ENCODE peak calls at places on chromosome 9, in six cellular contexts. L is foreskin fibroblast, Z is pancreas, K is choroid plexus epithelial cell, A is colonic mucosa, D is aorta. B is an unnamed sample.

GRCh38 chr9:38181866-38182265 is 112.8 kb upstream of the SHB start:
- DNase-seq in L (no peak), Z (no peak), K (peak), A (no peak), D (no peak), B (no peak)

GRCh38 chr9:84277646-84278045 is 62.9 kb downstream of the SLC28A3 start:
- DNase-seq in L (no peak), Z (no peak), K (no peak), A (no peak), D (no peak), B (no peak)

GRCh38 chr9:29966247-29966646 is 2393.0 kb upstream of the C9orf72 start:
- DNase-seq in L (no peak), Z (no peak), K (peak), A (no peak), D (no peak), B (no peak)

GRCh38 chr9:96241391-96241809 is 60.6 kb downstream of the HSD17B3 start:
- DNase-seq in L (no peak), Z (no peak), K (no peak), A (no peak), D (no peak), B (no peak)

GRCh38 chr9:98043921-98044320 is 12.6 kb upstream of the NANS start:
- DNase-seq in L (no peak), Z (no peak), K (no peak), A (no peak), D (no peak), B (no peak)

GRCh38 chr9:133693703-133694529 is 44.2 kb downstream of the SARDH start:
- DNase-seq in L (no peak), Z (peak), K (no peak), A (no peak), D (peak), B (no peak)

GRCh38 chr9:38018964-38019602 is 49.9 kb downstream of the SHB start:
- DNase-seq in L (peak), Z (no peak), K (peak), A (no peak), D (no peak), B (peak)

GRCh38 chr9:88476491-88477271 is 58.3 kb upstream of the NXNL2 start:
- DNase-seq in L (peak), Z (no peak), K (peak), A (no peak), D (no peak), B (no peak)

GRCh38 chr9:101399641-101399965 is 952 bp downstream of the ZNF189 start:
- DNase-seq in L (no peak), Z (no peak), K (no peak), A (no peak), D (no peak), B (no peak)

GRCh38 chr9:89668216-89668867 is 63.5 kb downstream of the GADD45G start:
- DNase-seq in L (no peak), Z (no peak), K (no peak), A (no peak), D (no peak), B (no peak)

GRCh38 chr9:125189011-125189360 is 617 bp downstream of the PPP6C start:
- DNase-seq in L (no peak), Z (peak), K (peak), A (peak), D (peak), B (peak)

GRCh38 chr9:21311888-21312287 is 6.8 kb upstream of the IFNA5 start:
- DNase-seq in L (no peak), Z (no peak), K (no peak), A (no peak), D (no peak), B (no peak)

GRCh38 chr9:112487799-112488345 is 1.2 kb downstream of the KIAA1958 start:
- DNase-seq in L (no peak), Z (no peak), K (peak), A (peak), D (no peak), B (no peak)

GRCh38 chr9:69674112-69674511 is 1.9 kb upstream of the APBA1 start:
- DNase-seq in L (no peak), Z (no peak), K (no peak), A (no peak), D (no peak), B (no peak)

GRCh38 chr9:87872079-87872624 is 10.5 kb upstream of the SPATA31E1 start:
- DNase-seq in L (no peak), Z (no peak), K (no peak), A (no peak), D (no peak), B (no peak)

GRCh38 chr9:68808481-68808880 is 103.4 kb downstream of the PIP5K1B start:
- DNase-seq in L (no peak), Z (no peak), K (no peak), A (no peak), D (no peak), B (no peak)

GRCh38 chr9:94713446-94714185 is 12.9 kb upstream of the AOPEP start:
- DNase-seq in L (no peak), Z (no peak), K (no peak), A (no peak), D (no peak), B (no peak)

GRCh38 chr9:87793292-87793691 is 67.4 kb downstream of the CTSL start:
- DNase-seq in L (peak), Z (no peak), K (peak), A (no peak), D (no peak), B (no peak)

DNA sequence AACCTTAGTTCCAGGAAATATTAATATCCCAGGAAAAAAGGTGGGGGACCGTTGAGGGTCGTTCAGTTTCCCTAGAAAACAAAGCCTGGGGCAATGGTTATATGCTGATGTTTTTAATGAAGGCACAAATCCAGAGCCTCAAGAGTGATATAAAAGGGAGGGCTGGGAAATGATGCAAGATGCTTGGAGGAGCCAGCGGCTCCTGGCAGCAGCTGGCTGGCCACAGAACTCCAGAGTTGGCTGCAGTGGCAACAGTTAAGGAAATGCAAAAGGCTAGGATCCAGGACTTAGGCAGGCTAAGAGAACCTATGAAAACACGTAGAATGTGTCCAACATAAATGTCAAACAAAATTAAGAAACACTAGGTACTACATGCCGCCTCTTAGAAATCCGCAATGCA is 31.0 kb upstream of the B4GALT1 start:
- DNase-seq in L (peak), Z (no peak), K (no peak), A (no peak), D (peak), B (no peak)
- H3K4me3 ChIP-seq in L (no peak), Z (no peak), K (no peak), A (no peak), D (no peak), B (no peak)

GRCh38 chr9:127855522-127855921 is 1.1 kb upstream of the ENG start:
- DNase-seq in L (no peak), Z (no peak), K (no peak), A (no peak), D (no peak), B (no peak)

GRCh38 chr9:127850286-127850830 is 4.1 kb downstream of the ENG start:
- DNase-seq in L (no peak), Z (no peak), K (no peak), A (no peak), D (no peak), B (no peak)

GRCh38 chr9:127854169-127854833 is at the start of gene ENG:
- DNase-seq in L (peak), Z (no peak), K (peak), A (peak), D (peak), B (peak)

GRCh38 chr9:127853312-127854168 is 918 bp downstream of the ENG start:
- DNase-seq in L (no peak), Z (no peak), K (peak), A (no peak), D (no peak), B (no peak)

DNA sequence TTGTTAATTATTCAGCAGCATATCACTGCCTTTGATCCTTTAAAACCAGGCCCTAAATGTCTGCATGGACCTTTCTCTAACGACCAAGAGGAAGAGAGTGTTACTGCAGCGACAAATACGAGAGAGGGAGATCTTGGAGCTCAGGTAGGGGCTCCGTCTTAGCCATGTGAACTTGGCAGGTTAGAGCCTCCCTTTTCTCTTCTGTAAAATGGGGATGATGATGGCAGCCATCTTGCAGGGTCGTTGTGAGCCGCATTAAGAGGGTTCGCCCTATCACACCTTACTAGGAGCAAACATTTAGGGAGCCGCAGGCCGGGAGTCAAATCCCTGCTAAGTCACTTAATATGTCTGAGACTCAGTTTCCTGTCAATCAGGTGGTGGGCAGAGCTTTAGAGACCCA is 1.6 kb downstream of the ENG start:
- DNase-seq in L (no peak), Z (no peak), K (no peak), A (no peak), D (no peak), B (no peak)
- H3K4me3 ChIP-seq in L (peak), Z (no peak), K (peak), A (peak), D (peak), B (peak)

DNA sequence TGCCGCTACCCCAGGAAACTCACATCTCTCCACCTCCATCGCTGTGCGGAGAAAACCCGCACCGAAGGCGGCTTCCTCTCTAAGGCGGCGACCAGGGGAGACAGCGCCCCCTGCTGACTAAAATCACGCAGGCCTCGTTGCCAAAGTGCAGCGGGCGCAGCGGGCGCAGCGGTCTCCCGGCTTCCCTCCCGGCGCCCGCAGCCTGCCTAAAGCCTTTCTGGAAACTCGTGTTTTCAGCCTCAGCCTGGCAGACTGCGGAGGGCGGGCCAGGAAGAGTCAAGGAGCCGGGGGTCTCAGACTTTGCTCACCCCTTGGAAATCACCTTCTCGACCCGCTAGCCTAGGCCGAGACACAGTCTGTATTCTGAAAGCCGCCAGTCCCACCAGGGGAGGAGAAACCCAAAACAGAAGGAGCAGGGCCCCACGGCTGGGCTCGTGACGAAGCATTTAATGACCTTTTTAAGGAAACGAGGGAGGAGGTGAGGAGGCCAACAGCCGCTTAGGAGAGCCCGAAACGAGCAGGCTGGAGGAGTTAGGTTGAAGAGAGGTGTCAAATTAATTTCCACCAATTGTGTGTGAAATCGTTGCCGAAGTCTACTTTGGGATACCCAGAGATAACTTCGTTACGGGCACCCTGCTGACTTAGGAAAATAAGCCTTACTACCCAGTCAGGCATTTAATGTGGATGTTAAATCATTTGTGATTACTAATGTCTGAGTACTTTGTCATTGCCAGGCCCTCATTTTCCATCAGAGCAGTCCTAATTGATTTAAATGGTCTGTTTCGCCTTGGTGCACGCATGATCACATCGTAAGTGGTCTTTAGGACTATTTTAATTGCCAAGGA is 7.3 kb upstream of the FOXB2 start:
- DNase-seq in L (peak), Z (peak), K (peak), A (peak), D (peak), B (peak)
- H3K4me3 ChIP-seq in L (no peak), Z (no peak), K (no peak), A (no peak), D (no peak), B (no peak)

DNA sequence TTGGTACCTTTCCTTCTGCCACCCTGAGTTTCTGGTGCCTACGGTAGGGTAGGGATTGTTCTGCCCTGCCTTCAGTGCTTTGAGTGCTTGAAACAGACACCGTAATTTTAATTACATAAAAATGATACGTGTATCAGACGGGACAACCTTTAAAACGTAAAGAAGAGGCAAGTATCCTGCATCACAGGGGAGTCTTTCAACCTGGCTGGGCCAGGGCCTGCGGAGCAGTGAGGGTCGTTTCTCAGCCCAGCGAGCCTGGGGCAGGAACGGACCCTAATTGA is 480 bp upstream of the DAB2IP start:
- DNase-seq in L (no peak), Z (no peak), K (no peak), A (no peak), D (no peak), B (no peak)
- H3K4me3 ChIP-seq in L (peak), Z (peak), K (no peak), A (peak), D (peak), B (peak)

GRCh38 chr9:110115341-110115820 is 92.6 kb downstream of the C9orf152 start:
- DNase-seq in L (peak), Z (no peak), K (peak), A (no peak), D (no peak), B (no peak)
- H3K4me3 ChIP-seq in L (no peak), Z (no peak), K (no peak), A (no peak), D (no peak), B (no peak)

DNA sequence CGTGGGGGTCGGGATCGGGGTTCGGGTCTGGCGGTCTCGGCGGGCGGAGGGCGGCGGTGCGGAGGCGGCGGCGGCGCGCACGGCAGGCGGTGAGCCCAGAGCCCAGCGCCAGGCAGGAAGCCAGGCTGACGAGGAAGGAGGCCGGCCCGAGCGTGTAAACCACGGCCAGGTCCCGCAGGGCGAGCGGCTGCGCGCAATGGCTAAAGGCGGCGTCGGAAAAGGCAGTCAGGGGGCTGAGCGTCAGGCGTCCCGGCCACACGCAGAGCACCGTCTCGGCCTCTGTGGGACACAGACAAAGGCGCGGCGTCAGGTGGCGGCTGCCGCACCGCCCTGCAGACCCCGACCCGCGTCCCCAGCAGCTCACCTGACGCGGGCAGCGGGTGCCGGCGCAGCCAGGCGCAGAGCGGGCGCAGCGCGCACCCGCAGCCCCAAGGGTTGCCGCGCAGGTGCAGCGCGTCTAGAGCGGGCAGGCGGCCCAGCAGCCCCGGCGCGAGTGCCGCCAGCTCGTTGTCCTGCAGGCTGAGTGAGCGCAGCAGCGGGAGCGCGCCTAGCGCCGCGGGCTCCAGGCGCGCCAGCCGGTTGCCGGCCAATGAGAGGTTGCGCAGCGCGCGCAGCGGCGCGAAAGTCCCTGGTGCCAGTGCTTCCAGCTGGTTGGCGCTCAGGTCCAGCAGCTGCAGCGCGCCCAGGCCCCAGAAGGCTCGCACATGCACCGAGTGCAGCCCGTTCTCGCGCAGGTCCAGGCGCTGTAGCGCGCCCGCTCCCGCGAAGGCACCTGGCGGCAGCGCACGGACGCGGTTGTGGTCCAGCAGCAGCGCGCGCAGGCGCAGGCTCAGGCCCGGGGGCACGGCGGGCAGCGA is 716 bp downstream of the LRRC26 start:
- DNase-seq in L (peak), Z (no peak), K (peak), A (peak), D (no peak), B (no peak)
- H3K4me3 ChIP-seq in L (no peak), Z (peak), K (peak), A (peak), D (no peak), B (peak)

DNA sequence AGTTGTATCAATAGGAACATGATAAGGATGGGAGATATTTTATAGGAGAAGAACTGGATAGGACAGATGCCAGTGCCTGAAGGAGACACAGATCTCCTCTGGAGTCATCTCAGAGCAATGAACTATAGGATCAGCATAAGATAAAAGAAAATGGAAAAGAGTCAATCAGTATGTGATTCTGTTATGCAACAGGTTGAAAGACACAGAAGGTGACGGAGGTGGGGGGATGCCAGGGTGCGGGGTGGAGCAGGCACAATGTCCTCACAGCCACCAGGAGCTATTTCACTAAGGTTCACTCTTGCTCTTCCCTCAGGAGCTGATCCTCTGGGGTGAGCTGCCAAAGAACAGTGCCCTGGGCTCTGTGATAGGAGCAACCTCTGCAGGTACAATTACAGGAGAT is 179.8 kb downstream of the BNC2 start:
- DNase-seq in L (no peak), Z (no peak), K (no peak), A (no peak), D (no peak), B (no peak)
- H3K4me3 ChIP-seq in L (no peak), Z (no peak), K (no peak), A (no peak), D (no peak), B (no peak)

GRCh38 chr9:35905912-35906679 is at the start of gene HRCT1:
- DNase-seq in L (peak), Z (peak), K (peak), A (peak), D (peak), B (peak)

GRCh38 chr9:35904966-35905781 is 828 bp upstream of the HRCT1 start:
- DNase-seq in L (peak), Z (peak), K (no peak), A (peak), D (no peak), B (no peak)

GRCh38 chr9:35907732-35908483 is 1.4 kb upstream of the SPAAR start:
- DNase-seq in L (peak), Z (peak), K (peak), A (peak), D (peak), B (peak)

GRCh38 chr9:35908484-35909125 is 685 bp upstream of the SPAAR start:
- DNase-seq in L (no peak), Z (no peak), K (peak), A (no peak), D (no peak), B (no peak)

GRCh38 chr9:35906923-35907699 is 1.1 kb downstream of the HRCT1 start:
- DNase-seq in L (peak), Z (peak), K (peak), A (no peak), D (peak), B (peak)
- H3K4me3 ChIP-seq in L (peak), Z (no peak), K (no peak), A (peak), D (no peak), B (peak)

GRCh38 chr9:126517751-126518261 is 95.9 kb upstream of the LMX1B start:
- DNase-seq in L (no peak), Z (no peak), K (no peak), A (no peak), D (no peak), B (no peak)
- H3K4me3 ChIP-seq in L (peak), Z (no peak), K (no peak), A (no peak), D (no peak), B (peak)

GRCh38 chr9:108672475-108673065 is 183.2 kb downstream of the ACTL7B start:
- DNase-seq in L (no peak), Z (no peak), K (no peak), A (no peak), D (no peak), B (no peak)
- H3K4me3 ChIP-seq in L (no peak), Z (no peak), K (no peak), A (no peak), D (no peak), B (no peak)

B was measured in upper lobe of right lung.